ENCODE peak calls at places on chromosomes 7 and 10, in four cellular contexts. B is epithelial cell of esophagus, N is pulmonary artery endothelial cell, C is HCEC 1CT. E is an unnamed sample.

GRCh38 chr7:121744319-121744718 is 128.6 kb upstream of the PTPRZ1 start:
- DNase-seq in N (no peak), B (peak; percentile 92), C (no peak), E (no peak)

GRCh38 chr7:149007615-149008014 is 20.7 kb downstream of the PDIA4 start:
- DNase-seq in C (no peak), B (no peak), N (no peak), E (no peak)

GRCh38 chr10:24982294-24983064 is 30.1 kb upstream of the PRTFDC1 start:
- DNase-seq in B (no peak), N (no peak), C (no peak), E (no peak)

GRCh38 chr10:74293686-74294365 is 142.8 kb downstream of the ADK start:
- DNase-seq in N (no peak), B (peak; percentile 79), C (peak; percentile 94), E (no peak)

GRCh38 chr10:106136175-106136574 is 1028.3 kb downstream of the SORCS1 start:
- DNase-seq in C (no peak), N (no peak), B (peak; percentile 54), E (no peak)

GRCh38 chr7:85655252-85655651 is 468.4 kb upstream of the SEMA3D start:
- DNase-seq in B (no peak), N (no peak), C (no peak), E (no peak)

GRCh38 chr7:82745117-82745516 is 301.5 kb upstream of the CACNA2D1 start:
- DNase-seq in N (no peak), C (no peak), B (no peak), E (no peak)

GRCh38 chr10:33612551-33612950 is 278.1 kb upstream of the NRP1 start:
- DNase-seq in N (no peak), C (peak; percentile 78), B (peak; percentile 76), E (no peak)

GRCh38 chr10:117823980-117824379 is 222.8 kb downstream of the RAB11FIP2 start:
- DNase-seq in B (no peak), N (no peak), C (no peak), E (no peak)

GRCh38 chr7:95045236-95045923 is 138.0 kb downstream of the PPP1R9A start:
- DNase-seq in C (peak; percentile 32), N (no peak), B (peak; percentile 28), E (no peak)

GRCh38 chr7:128833939-128834310 is 3.7 kb downstream of the FLNC start:
- DNase-seq in B (no peak), N (no peak), C (no peak), E (no peak)

GRCh38 chr10:104127411-104127810 is 5.4 kb downstream of the SFR1 start:
- DNase-seq in B (no peak), C (no peak), N (no peak), E (no peak)

GRCh38 chr10:126736737-126737136 is 66.2 kb upstream of the C10orf90 start:
- DNase-seq in C (no peak), B (peak; percentile 14), N (no peak), E (no peak)

GRCh38 chr10:110806335-110806734 is 65.4 kb upstream of the PDCD4 start:
- DNase-seq in B (no peak), C (no peak), N (no peak), E (no peak)

GRCh38 chr10:46995234-46995633 is 84.0 kb downstream of the PTPN20 start:
- DNase-seq in B (no peak), N (no peak), C (no peak), E (no peak)

GRCh38 chr10:16016688-16017087 is 156.4 kb upstream of the MINDY3 start:
- DNase-seq in B (no peak), N (peak; percentile 11), C (no peak), E (peak; percentile 22)

GRCh38 chr7:107803009-107803581 is at the start of gene SLC26A3:
- DNase-seq in N (no peak), B (no peak), C (no peak), E (no peak)

GRCh38 chr10:102612964-102613275 is 31.4 kb upstream of the TRIM8 start:
- DNase-seq in B (no peak), N (no peak), C (no peak), E (no peak)

GRCh38 chr10:113856563-113856962 is 2.1 kb downstream of the NHLRC2 start:
- DNase-seq in C (no peak), B (no peak), N (no peak), E (no peak)

GRCh38 chr7:33107136-33108066 is 1.8 kb downstream of the RP9 start:
- DNase-seq in C (peak; percentile 62), N (no peak), B (peak; percentile 56), E (no peak)

GRCh38 chr7:29239638-29240037 is 45.1 kb downstream of the CHN2 start:
- DNase-seq in C (no peak), N (no peak), B (peak; percentile 57), E (no peak)

GRCh38 chr10:3538291-3538849 is 246.6 kb downstream of the KLF6 start:
- DNase-seq in B (peak; percentile 39), C (no peak), N (no peak), E (no peak)

GRCh38 chr10:119616879-119617580 is 20.3 kb upstream of the TIAL1 start:
- DNase-seq in C (peak; percentile 9), B (no peak), N (no peak), E (no peak)

GRCh38 chr10:88418871-88419270 is 164.2 kb downstream of the RNLS start:
- DNase-seq in C (no peak), B (no peak), N (no peak), E (no peak)